ENCODE peak calls at places on chromosomes 13 and 19, in nine cellular contexts. H, R, E, J, B, Q, P, U and O are unnamed samples.

GRCh38 chr19:34347561-34348165 is 17.3 kb upstream of the GPI start:
- DNase-seq in H (no peak), R (no peak), E (no peak), J (no peak), B (no peak), Q (no peak), P (no peak), U (no peak), O (no peak)

GRCh38 chr13:47457631-47458030 is 543.4 kb downstream of the SUCLA2 start:
- DNase-seq in H (no peak), R (no peak), E (no peak), J (peak), B (no peak), Q (peak), P (no peak), U (peak), O (peak)

GRCh38 chr19:23203841-23204344 is 46.3 kb downstream of the ZNF724 start:
- DNase-seq in H (no peak), R (no peak), E (no peak), J (peak), B (no peak), Q (no peak), P (no peak), U (peak), O (no peak)

GRCh38 chr13:112658807-112659206 is 31.0 kb upstream of the ATP11A start:
- DNase-seq in H (no peak), R (no peak), E (no peak), J (no peak), B (no peak), Q (no peak), P (no peak), U (peak), O (no peak)

GRCh38 chr13:97225533-97225932 is 3.4 kb downstream of the MBNL2 start:
- DNase-seq in H (no peak), R (no peak), E (no peak), J (no peak), B (no peak), Q (no peak), P (no peak), U (no peak), O (no peak)

GRCh38 chr19:38064661-38065425 is 157.8 kb downstream of the SIPA1L3 start:
- DNase-seq in H (no peak), R (no peak), E (no peak), J (no peak), B (no peak), Q (no peak), P (no peak), U (no peak), O (no peak)

GRCh38 chr19:29878973-29879654 is 62.9 kb upstream of the URI1 start:
- DNase-seq in H (no peak), R (no peak), E (no peak), J (peak), B (no peak), Q (peak), P (peak), U (peak), O (no peak)

GRCh38 chr13:106372199-106373160 is 163.0 kb downstream of the EFNB2 start:
- DNase-seq in H (no peak), R (no peak), E (no peak), J (peak), B (no peak), Q (peak), P (peak), U (peak), O (peak)

GRCh38 chr19:7533281-7533819 is 2.2 kb upstream of the PNPLA6 start:
- DNase-seq in H (no peak), R (peak), E (no peak), J (peak), B (peak), Q (peak), P (no peak), U (peak), O (no peak)

GRCh38 chr19:5149508-5149907 is 180.6 kb downstream of the KDM4B start:
- DNase-seq in H (no peak), R (no peak), E (no peak), J (no peak), B (no peak), Q (no peak), P (no peak), U (no peak), O (no peak)

GRCh38 chr19:40754611-40755247 is 3.7 kb downstream of the SNRPA start:
- DNase-seq in H (no peak), R (peak), E (no peak), J (peak), B (peak), Q (no peak), P (no peak), U (no peak), O (no peak)

GRCh38 chr13:84446972-84447700 is 564.9 kb upstream of the SLITRK1 start:
- DNase-seq in H (no peak), R (no peak), E (no peak), J (peak), B (no peak), Q (peak), P (no peak), U (peak), O (peak)

GRCh38 chr19:37817180-37817911 is 38.0 kb upstream of the ZNF573 start:
- DNase-seq in H (no peak), R (peak), E (no peak), J (peak), B (peak), Q (peak), P (no peak), U (peak), O (no peak)

GRCh38 chr13:34506796-34507195 is 435.3 kb upstream of the NBEA start:
- DNase-seq in H (no peak), R (no peak), E (no peak), J (no peak), B (no peak), Q (no peak), P (no peak), U (no peak), O (no peak)

GRCh38 chr19:50693064-50693975 is 26.3 kb downstream of the SHANK1 start:
- DNase-seq in H (no peak), R (no peak), E (no peak), J (no peak), B (no peak), Q (no peak), P (no peak), U (no peak), O (no peak)

GRCh38 chr13:94033098-94033497 is 446.4 kb downstream of the DCT start:
- DNase-seq in H (no peak), R (no peak), E (no peak), J (no peak), B (no peak), Q (no peak), P (no peak), U (no peak), O (no peak)

GRCh38 chr13:25770601-25771000 is 281.2 kb downstream of the SHISA2 start:
- DNase-seq in H (no peak), R (no peak), E (no peak), J (no peak), B (no peak), Q (no peak), P (no peak), U (no peak), O (no peak)

GRCh38 chr13:66518068-66518467 is 712.1 kb downstream of the PCDH9 start:
- DNase-seq in H (no peak), R (peak), E (no peak), J (no peak), B (no peak), Q (no peak), P (no peak), U (no peak), O (no peak)

GRCh38 chr19:14440049-14440448 is 6.9 kb downstream of the PKN1 start:
- DNase-seq in H (peak), R (peak), E (no peak), J (no peak), B (peak), Q (peak), P (no peak), U (peak), O (no peak)

GRCh38 chr13:51313619-51314018 is 25.9 kb upstream of the SERPINE3 start:
- DNase-seq in H (no peak), R (no peak), E (no peak), J (no peak), B (no peak), Q (no peak), P (no peak), U (no peak), O (no peak)

GRCh38 chr13:59176775-59177174 is 987.0 kb downstream of the DIAPH3 start:
- DNase-seq in H (no peak), R (no peak), E (no peak), J (no peak), B (no peak), Q (no peak), P (no peak), U (no peak), O (no peak)

GRCh38 chr19:18507727-18508440 is 14.0 kb downstream of the ELL start:
- DNase-seq in H (no peak), R (peak), E (no peak), J (no peak), B (no peak), Q (peak), P (no peak), U (no peak), O (no peak)

GRCh38 chr13:94415484-94415883 is 64.0 kb downstream of the DCT start:
- DNase-seq in H (no peak), R (no peak), E (no peak), J (no peak), B (no peak), Q (no peak), P (no peak), U (no peak), O (no peak)

GRCh38 chr19:20367811-20368294 is 197.7 kb downstream of the ZNF737 start:
- DNase-seq in H (no peak), R (no peak), E (no peak), J (no peak), B (no peak), Q (no peak), P (no peak), U (no peak), O (no peak)

GRCh38 chr19:44869728-44870470 is 21.2 kb upstream of the TOMM40 start:
- DNase-seq in H (no peak), R (peak), E (no peak), J (peak), B (peak), Q (peak), P (no peak), U (peak), O (no peak)

GRCh38 chr13:39527961-39528720 is 74.9 kb downstream of the LHFPL6 start:
- DNase-seq in H (no peak), R (no peak), E (peak), J (peak), B (no peak), Q (peak), P (peak), U (peak), O (peak)

GRCh38 chr19:6126335-6126974 is 9.0 kb upstream of the ACSBG2 start:
- DNase-seq in H (peak), R (peak), E (no peak), J (peak), B (no peak), Q (peak), P (no peak), U (peak), O (no peak)

GRCh38 chr19:16598848-16599247 is 26.6 kb upstream of the SLC35E1 start:
- DNase-seq in H (no peak), R (no peak), E (no peak), J (no peak), B (no peak), Q (no peak), P (no peak), U (no peak), O (no peak)

GRCh38 chr19:49690073-49690655 is 752 bp upstream of the CPT1C start:
- DNase-seq in H (no peak), R (no peak), E (no peak), J (no peak), B (no peak), Q (no peak), P (no peak), U (no peak), O (no peak)

GRCh38 chr19:58519087-58519354 is 589 bp downstream of the ZBTB45 start:
- DNase-seq in H (no peak), R (peak), E (peak), J (peak), B (peak), Q (peak), P (peak), U (peak), O (no peak)
- TF ChIP-seq CTCF in H (peak), R (peak), E (peak), J (peak), B (no peak), Q (peak), P (peak), U (peak), O (peak)

DNA sequence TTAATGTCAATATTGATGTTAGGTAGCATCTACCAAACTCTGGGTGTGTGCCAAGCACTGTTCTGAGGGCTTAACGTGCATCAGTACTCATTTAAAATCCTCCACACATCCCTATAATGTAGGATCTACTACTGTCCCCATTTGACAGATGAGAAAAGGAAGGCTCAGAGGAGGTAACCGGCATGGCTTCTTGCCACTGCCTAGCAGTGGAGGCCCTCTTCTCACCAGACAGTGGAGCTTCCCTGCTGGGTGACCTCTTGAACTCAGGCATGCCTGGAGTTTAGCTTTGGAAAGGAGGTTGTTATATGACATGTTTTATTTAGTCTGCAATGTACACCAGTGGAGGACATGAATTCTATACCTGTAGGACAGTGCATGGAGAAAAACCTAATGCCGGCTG is 2.1 kb downstream of the SPATA13 start:
- DNase-seq in H (no peak), R (peak), E (no peak), J (no peak), B (no peak), Q (no peak), P (no peak), U (peak), O (no peak)
- H3K4me3 ChIP-seq in H (no peak), R (no peak), E (peak), J (no peak), B (no peak), Q (no peak), P (no peak), U (no peak), O (no peak)

DNA sequence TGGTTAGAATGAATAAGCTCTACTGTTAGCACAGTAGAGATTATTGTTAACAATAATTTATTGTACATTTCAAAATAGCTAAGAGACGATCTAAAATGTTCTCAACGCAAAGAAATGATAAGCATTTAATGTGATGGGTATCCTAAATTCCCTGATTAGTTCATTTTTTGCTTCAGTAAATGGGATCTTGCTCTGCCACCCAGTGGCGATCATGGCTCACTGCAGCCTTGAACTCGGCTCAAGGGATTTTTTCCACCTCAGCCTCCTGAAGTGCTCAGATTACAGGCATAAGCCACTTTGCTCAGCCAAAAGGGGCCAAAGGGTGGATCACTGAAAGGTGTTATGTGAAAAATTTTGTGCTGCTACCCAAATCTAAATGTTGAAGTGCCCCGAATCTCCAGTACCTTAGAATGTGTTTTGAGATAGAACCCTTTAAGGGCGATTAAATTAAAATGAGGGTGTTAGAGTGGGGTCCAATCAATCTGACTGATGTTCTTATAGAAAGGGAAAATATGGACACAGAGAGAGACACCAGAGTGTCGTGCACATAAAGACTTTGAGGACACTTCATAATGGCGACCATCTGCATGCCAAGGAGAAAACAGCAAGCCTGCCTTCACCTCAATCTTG is 31.5 kb upstream of the ZNF766 start:
- DNase-seq in H (peak), R (peak), E (peak), J (peak), B (peak), Q (peak), P (peak), U (peak), O (peak)
- TF ChIP-seq CTCF in H (peak), R (peak), E (peak), J (peak), B (peak), Q (peak), P (peak), U (peak), O (peak)

GRCh38 chr13:98990701-98991100 is 12.8 kb upstream of the DOCK9 start:
- DNase-seq in H (no peak), R (no peak), E (no peak), J (no peak), B (no peak), Q (no peak), P (no peak), U (no peak), O (no peak)

GRCh38 chr13:98988277-98988676 is 10.4 kb upstream of the DOCK9 start:
- DNase-seq in H (no peak), R (no peak), E (no peak), J (no peak), B (no peak), Q (no peak), P (no peak), U (no peak), O (no peak)

GRCh38 chr13:98989469-98990235 is 11.8 kb upstream of the DOCK9 start:
- DNase-seq in H (no peak), R (no peak), E (no peak), J (no peak), B (no peak), Q (no peak), P (no peak), U (no peak), O (no peak)

GRCh38 chr13:98987275-98987674 is 9.4 kb upstream of the DOCK9 start:
- DNase-seq in H (no peak), R (no peak), E (no peak), J (no peak), B (no peak), Q (no peak), P (no peak), U (no peak), O (no peak)

DNA sequence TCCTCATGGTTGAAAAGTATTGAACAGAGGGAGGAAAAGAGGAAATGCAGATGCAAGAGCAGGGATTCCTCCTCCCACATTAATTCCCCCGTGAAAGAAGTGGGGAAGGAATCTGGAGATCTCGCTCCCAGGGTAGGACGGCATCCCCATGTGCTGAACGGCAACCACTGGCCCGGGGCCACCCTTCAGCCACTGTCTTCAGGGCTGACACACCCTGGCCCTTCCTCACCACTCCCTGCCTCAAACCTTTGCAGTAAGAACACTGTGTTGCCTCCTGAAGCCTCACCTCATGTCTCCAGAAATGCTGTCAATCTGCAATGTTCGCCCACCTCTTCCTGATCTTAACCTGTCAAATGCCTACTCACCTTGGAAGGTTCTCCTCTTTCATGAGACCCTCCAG is 10.9 kb upstream of the DOCK9 start:
- DNase-seq in H (no peak), R (no peak), E (no peak), J (no peak), B (no peak), Q (no peak), P (no peak), U (no peak), O (no peak)
- H3K4me3 ChIP-seq in H (no peak), R (no peak), E (no peak), J (no peak), B (no peak), Q (no peak), P (no peak), U (no peak), O (no peak)

GRCh38 chr13:49869514-49869913 is 66.6 kb downstream of the SPRYD7 start:
- DNase-seq in H (no peak), R (no peak), E (peak), J (peak), B (no peak), Q (peak), P (no peak), U (peak), O (no peak)
- TF ChIP-seq CTCF in H (peak), R (no peak), E (peak), J (peak), B (peak), Q (peak), P (peak), U (peak), O (peak)

DNA sequence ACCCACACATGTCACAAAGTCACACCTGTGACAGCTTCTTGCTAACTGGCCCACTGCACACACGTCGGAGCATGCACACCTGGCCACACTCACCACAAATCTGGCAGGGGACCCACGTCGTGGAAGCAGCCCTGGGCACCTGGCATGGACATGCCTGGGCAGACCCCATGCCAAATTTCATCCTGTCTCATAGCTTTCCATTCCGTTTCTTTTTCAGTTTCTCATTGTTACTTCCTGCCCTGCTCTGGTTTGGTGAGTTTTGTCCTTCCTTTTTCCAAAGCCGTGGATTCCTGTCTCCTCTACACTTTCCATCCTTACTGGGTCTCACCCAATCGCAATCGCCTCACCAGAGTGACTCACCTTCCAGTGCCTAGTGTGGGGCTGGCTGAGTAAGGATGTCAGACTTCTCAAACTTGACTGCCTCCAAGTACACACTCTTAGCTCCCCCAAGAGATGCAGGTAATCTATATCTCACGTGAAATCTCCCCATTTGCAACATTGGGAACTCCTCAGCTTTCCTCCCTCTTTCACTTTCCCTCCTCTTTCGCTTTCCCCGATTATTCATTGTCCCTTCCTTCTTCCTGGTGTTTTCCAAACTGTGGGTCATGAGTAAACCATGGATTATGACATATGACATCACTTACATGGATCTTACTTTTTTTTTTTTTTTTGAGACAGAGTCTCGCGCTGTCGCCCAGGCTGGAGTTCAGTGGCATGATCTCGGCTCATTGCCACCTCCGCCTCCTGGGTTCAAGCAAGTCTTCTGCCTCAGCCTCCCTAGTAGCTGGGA is 1.6 kb upstream of the BBC3 start:
- DNase-seq in H (no peak), R (peak), E (peak), J (peak), B (peak), Q (peak), P (peak), U (peak), O (no peak)
- H3K4me3 ChIP-seq in H (peak), R (peak), E (peak), J (no peak), B (no peak), Q (peak), P (peak), U (peak), O (peak)

DNA sequence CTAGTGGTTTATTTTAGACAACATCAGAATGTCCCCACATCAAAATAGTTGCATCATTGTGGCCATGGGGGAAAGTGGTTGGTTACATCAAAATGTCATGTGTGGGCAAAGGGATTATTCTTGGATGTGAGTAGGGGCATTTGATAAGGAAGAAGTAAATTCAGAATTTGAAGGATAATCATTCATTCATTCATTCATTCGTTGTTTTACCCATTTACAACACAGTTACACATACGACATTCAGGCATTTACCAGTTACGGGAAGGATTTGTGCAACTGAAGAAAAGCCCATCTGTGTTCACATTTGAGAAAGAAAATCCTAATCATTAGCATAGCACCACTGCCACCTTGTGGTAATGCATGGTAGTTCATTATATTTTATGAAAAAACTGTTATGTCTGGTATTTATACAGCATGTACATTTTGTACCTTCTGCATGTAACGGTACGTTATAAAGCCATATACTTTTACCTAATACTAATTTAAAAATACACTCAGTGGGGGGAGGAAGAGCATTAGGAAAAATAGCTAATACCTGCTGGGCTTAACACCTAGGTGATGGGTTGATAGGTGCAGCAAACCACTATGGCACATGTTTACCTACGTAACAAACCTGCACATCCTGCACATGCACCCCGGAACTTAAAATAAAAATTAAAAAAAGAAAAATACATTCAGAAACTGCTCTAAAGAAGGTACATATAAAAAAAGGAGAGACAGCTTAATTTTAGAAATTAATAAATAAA is 62.1 kb downstream of the DGKH start:
- DNase-seq in H (peak), R (peak), E (peak), J (peak), B (no peak), Q (peak), P (peak), U (peak), O (peak)
- TF ChIP-seq CTCF in H (peak), R (peak), E (peak), J (peak), B (peak), Q (peak), P (peak), U (peak), O (peak)